ENCODE peak calls at places on chromosomes 6 and 20, in six cellular contexts. A, S, W, N, Y and B are unnamed samples.
A peak's percentile ranks its signal among the peaks of the same experiment; 100 is the strongest.

GRCh38 chr20:45967551-45968080 is 4.4 kb downstream of the ZNF335 start:
- DNase-seq in Y (no peak), S (no peak), W (no peak), A (no peak), N (peak; percentile 39), B (no peak)

GRCh38 chr6:34573567-34574183 is 17.5 kb upstream of the SPDEF start:
- DNase-seq in N (peak; percentile 64), W (no peak), S (no peak), Y (no peak), A (no peak), B (no peak)

GRCh38 chr6:1316482-1317220 is 4.8 kb downstream of the FOXQ1 start:
- DNase-seq in N (no peak), W (peak; percentile 42), A (no peak), S (no peak), Y (no peak), B (no peak)

GRCh38 chr20:61026731-61027130 is 225.3 kb upstream of the CDH4 start:
- DNase-seq in N (no peak), A (no peak), W (no peak), Y (no peak), S (no peak), B (no peak)

GRCh38 chr6:53230775-53231467 is 82.3 kb upstream of the GCM1 start:
- DNase-seq in Y (no peak), A (no peak), S (no peak), N (no peak), W (no peak), B (no peak)

GRCh38 chr6:31031095-31031494 is 20.8 kb downstream of the MUC22 start:
- DNase-seq in W (no peak), A (no peak), N (no peak), Y (no peak), S (no peak), B (no peak)

GRCh38 chr20:33702861-33703260 is 16.7 kb upstream of the E2F1 start:
- DNase-seq in N (no peak), A (no peak), S (no peak), W (no peak), Y (no peak), B (no peak)

GRCh38 chr20:63491078-63491477 is 7.8 kb downstream of the EEF1A2 start:
- DNase-seq in Y (no peak), W (no peak), N (no peak), A (no peak), S (no peak), B (no peak)

GRCh38 chr6:122122686-122123085 is 276.8 kb upstream of the HSF2 start:
- DNase-seq in W (no peak), Y (no peak), S (no peak), N (no peak), A (no peak), B (no peak)

GRCh38 chr6:158011478-158011920 is 29.8 kb downstream of the SYNJ2 start:
- DNase-seq in S (no peak), N (no peak), W (no peak), A (peak; percentile 30), Y (peak; percentile 84), B (no peak)

GRCh38 chr6:89081423-89082322 is 1.1 kb downstream of the PNRC1 start:
- DNase-seq in Y (peak; percentile 98), S (peak; percentile 95), N (peak; percentile 99), W (peak; percentile 97), A (peak; percentile 99), B (peak; percentile 97)

GRCh38 chr6:122726649-122727048 is 52.9 kb upstream of the FABP7 start:
- DNase-seq in S (peak; percentile 28), W (peak; percentile 21), A (no peak), N (no peak), Y (peak; percentile 45), B (no peak)

GRCh38 chr6:23073851-23074250 is 504.5 kb downstream of the HDGFL1 start:
- DNase-seq in S (no peak), W (no peak), N (no peak), A (no peak), Y (peak; percentile 59), B (no peak)

GRCh38 chr20:58109918-58110635 is 118.4 kb downstream of the ANKRD60 start:
- DNase-seq in N (no peak), W (no peak), S (no peak), Y (no peak), A (no peak), B (no peak)

GRCh38 chr6:125114248-125114858 is 39.2 kb upstream of the TPD52L1 start:
- DNase-seq in S (peak; percentile 55), W (peak; percentile 64), N (no peak), A (peak; percentile 44), Y (peak; percentile 75), B (peak; percentile 41)

GRCh38 chr6:84762220-84762940 is 2.0 kb downstream of the TBX18 start:
- DNase-seq in W (peak; percentile 52), N (no peak), S (no peak), Y (no peak), A (no peak), B (no peak)

DNA sequence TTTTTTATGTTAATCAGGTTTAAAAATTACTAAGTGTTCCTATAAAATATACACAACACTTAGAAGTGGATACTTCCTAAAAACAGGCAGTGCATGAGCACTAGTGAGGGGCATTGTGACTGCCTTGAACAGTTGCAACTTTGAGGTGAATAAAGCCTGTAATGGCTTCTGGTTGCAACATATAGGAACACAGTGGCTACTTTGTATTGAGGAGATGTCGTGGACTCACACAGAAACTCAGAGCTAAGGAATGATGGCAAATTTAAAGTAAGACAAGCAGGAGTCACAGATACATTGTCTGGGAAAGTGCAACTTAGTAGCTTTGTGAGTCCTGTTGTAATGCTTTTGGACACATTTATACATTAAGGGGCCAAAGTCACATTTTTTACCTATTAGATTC is 856 bp upstream of the HLA-A start:
- DNase-seq in N (no peak), Y (peak; percentile 24), S (no peak), A (no peak), W (no peak), B (peak; percentile 38)
- H3K4me3 ChIP-seq in N (peak overlapping the region; percentile 62), Y (peak overlapping the region; percentile 77), S (peak overlapping the region; percentile 72), A (peak overlapping the region; percentile 94), W (no peak overlapping the region), B (peak overlapping the region; percentile 86)

GRCh38 chr6:79941489-79942151 is 5.7 kb downstream of the ELOVL4 start:
- DNase-seq in W (no peak), Y (no peak), N (no peak), S (no peak), A (no peak), B (no peak)
- H3K4me3 ChIP-seq in W (no peak overlapping the region), Y (no peak overlapping the region), N (no peak overlapping the region), S (no peak overlapping the region), A (no peak overlapping the region), B (no peak overlapping the region)

GRCh38 chr20:4949833-4950178 is 51.5 kb downstream of the SLC23A2 start:
- DNase-seq in S (peak; percentile 56), W (peak; percentile 28), Y (peak; percentile 67), N (no peak), A (peak; percentile 71), B (peak; percentile 60)
- H3K4me3 ChIP-seq in S (no peak overlapping the region), W (no peak overlapping the region), Y (no peak overlapping the region), N (no peak overlapping the region), A (peak overlapping the region; percentile 29), B (no peak overlapping the region)

GRCh38 chr6:41732601-41733348 is 2.6 kb downstream of the TFEB start:
- DNase-seq in S (peak; percentile 87), A (peak; percentile 90), W (no peak), N (no peak), Y (no peak), B (peak; percentile 87)

GRCh38 chr6:41733707-41734665 is 1.4 kb downstream of the TFEB start:
- DNase-seq in Y (peak; percentile 58), S (peak; percentile 75), N (peak; percentile 81), A (peak; percentile 94), W (peak; percentile 89), B (peak; percentile 92)

GRCh38 chr6:41732149-41732548 is 3.3 kb downstream of the TFEB start:
- DNase-seq in N (no peak), A (no peak), Y (no peak), S (no peak), W (no peak), B (no peak)

GRCh38 chr6:41734666-41735426 is 562 bp downstream of the TFEB start:
- DNase-seq in S (peak; percentile 67), N (peak; percentile 86), Y (peak; percentile 71), W (peak; percentile 89), A (peak; percentile 92), B (peak; percentile 80)

DNA sequence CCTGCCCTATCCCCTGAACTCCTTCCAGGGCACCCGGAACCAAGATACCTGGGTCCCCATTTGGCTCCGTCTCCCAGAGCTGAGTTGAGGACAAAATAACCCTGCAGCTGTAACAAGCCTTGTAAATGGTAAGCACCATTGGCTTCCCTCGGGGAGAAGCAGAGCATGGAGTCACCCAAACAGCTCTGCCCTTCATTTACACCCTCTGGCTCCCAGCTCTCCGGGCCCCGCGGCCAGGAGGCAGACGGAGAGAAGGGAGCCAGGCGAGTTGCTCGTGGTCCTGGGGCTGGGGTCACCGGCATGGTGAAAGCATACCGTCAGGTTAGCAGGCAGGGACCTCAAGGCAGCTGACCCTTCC is 2.1 kb downstream of the TFEB start:
- DNase-seq in N (no peak), A (no peak), W (no peak), S (no peak), Y (no peak), B (peak; percentile 55)
- H3K4me3 ChIP-seq in N (peak overlapping the region; percentile 74), A (peak overlapping the region; percentile 83), W (peak overlapping the region; percentile 68), S (peak overlapping the region; percentile 74), Y (peak overlapping the region; percentile 62), B (peak overlapping the region; percentile 91)

GRCh38 chr20:36173451-36173933 is 19.0 kb downstream of the EPB41L1 start:
- DNase-seq in Y (peak; percentile 41), N (no peak), A (peak; percentile 18), S (no peak), W (peak; percentile 93), B (no peak)
- H3K4me3 ChIP-seq in Y (no peak overlapping the region), N (no peak overlapping the region), A (no peak overlapping the region), S (no peak overlapping the region), W (no peak overlapping the region), B (no peak overlapping the region)

DNA sequence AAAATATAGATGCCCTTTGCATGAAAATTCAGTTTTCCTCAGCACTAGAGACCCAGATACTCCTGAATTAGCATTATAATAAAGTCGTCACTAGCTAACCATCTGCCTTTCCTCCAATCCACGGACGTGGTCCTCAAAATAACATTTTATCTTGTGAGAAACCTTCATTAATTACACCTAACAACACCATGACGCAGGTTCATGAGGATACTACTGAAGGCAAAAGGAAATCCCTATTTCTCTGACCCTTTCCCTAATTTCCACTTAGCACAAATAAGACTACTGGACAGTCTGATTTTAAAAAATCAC is 1.3 kb upstream of the PNISR start:
- DNase-seq in A (no peak), N (no peak), Y (peak; percentile 26), S (no peak), W (no peak), B (no peak)
- H3K4me3 ChIP-seq in A (peak overlapping the region; percentile 73), N (peak overlapping the region; percentile 84), Y (peak overlapping the region; percentile 97), S (peak overlapping the region; percentile 94), W (peak overlapping the region; percentile 55), B (peak overlapping the region; percentile 80)

GRCh38 chr20:30912006-30912660 is 345.3 kb upstream of the DEFB115 start:
- DNase-seq in Y (no peak), W (peak; percentile 54), S (no peak), A (no peak), N (no peak), B (no peak)
- H3K4me3 ChIP-seq in Y (no peak overlapping the region), W (peak overlapping the region; percentile 25), S (no peak overlapping the region), A (no peak overlapping the region), N (no peak overlapping the region), B (no peak overlapping the region)

GRCh38 chr20:37042986-37043972 is 52.5 kb downstream of the RBL1 start:
- DNase-seq in W (no peak), Y (no peak), A (peak; percentile 91), S (peak; percentile 27), N (no peak), B (peak; percentile 36)
- H3K4me3 ChIP-seq in W (no peak overlapping the region), Y (no peak overlapping the region), A (peak overlapping the region; percentile 20), S (no peak overlapping the region), N (peak overlapping the region; percentile 6), B (peak overlapping the region; percentile 28)